ENCODE peak calls at places on chromosomes 7 and 10, in eight cellular contexts. R is colonic mucosa, M is HCT116, U is spleen, L is right lobe of liver, H is psoas muscle, W is WERI-Rb-1, D is sigmoid colon. P is an unnamed sample. For H3K27me3, the result is how much of the 10 kb centered on the place peaks cover.

GRCh38 chr7:76009672-76010600 is 15.5 kb upstream of the TMEM120A start:
- DNase-seq in M (no peak), R (no peak), L (no peak), W (no peak), H (no peak), U (no peak), D (peak), P (no peak)

GRCh38 chr10:14604181-14605142 is 170.2 kb downstream of the FAM107B start:
- DNase-seq in L (peak), H (peak), U (peak), D (peak), M (peak), W (peak), R (peak), P (no peak)

GRCh38 chr7:36078816-36079360 is 74.2 kb upstream of the EEPD1 start:
- DNase-seq in U (no peak), L (no peak), M (no peak), H (no peak), W (no peak), R (no peak), D (no peak), P (no peak)

GRCh38 chr10:87092861-87093460 is 1.7 kb downstream of the GLUD1 start:
- DNase-seq in M (no peak), W (no peak), U (no peak), R (peak), D (no peak), L (no peak), H (no peak), P (no peak)

GRCh38 chr7:110317699-110318265 is 773.1 kb upstream of the LRRN3 start:
- DNase-seq in D (no peak), L (no peak), H (no peak), M (peak), R (no peak), W (no peak), U (no peak), P (peak)

GRCh38 chr10:122264442-122264841 is 6.7 kb upstream of the BTBD16 start:
- DNase-seq in U (no peak), H (no peak), W (no peak), M (no peak), R (no peak), D (peak), L (no peak), P (no peak)

GRCh38 chr7:94394058-94394398 is 667 bp upstream of the COL1A2 start:
- DNase-seq in W (no peak), D (peak), H (peak), M (no peak), U (no peak), R (no peak), L (no peak), P (peak)

GRCh38 chr7:129168219-129168991 is 20.0 kb upstream of the SMO start:
- DNase-seq in W (no peak), R (no peak), H (no peak), D (no peak), M (no peak), U (no peak), L (no peak), P (no peak)

GRCh38 chr7:131231381-131232220 is 96.1 kb upstream of the MKLN1 start:
- DNase-seq in W (no peak), R (peak), H (no peak), L (no peak), M (no peak), U (peak), D (peak), P (peak)

GRCh38 chr7:146116452-146117219 is at the start of gene CNTNAP2:
- DNase-seq in L (no peak), U (peak), H (no peak), D (no peak), R (no peak), M (no peak), W (peak), P (no peak)

GRCh38 chr10:62027841-62028501 is 126.5 kb downstream of the ARID5B start:
- DNase-seq in R (no peak), D (no peak), U (no peak), H (no peak), M (no peak), L (no peak), W (no peak), P (no peak)

GRCh38 chr7:82945480-82945879 is 217.2 kb downstream of the PCLO start:
- DNase-seq in W (no peak), H (no peak), U (no peak), L (no peak), M (no peak), D (no peak), R (no peak), P (no peak)

GRCh38 chr10:28970231-28970630 is 292.9 kb downstream of the BAMBI start:
- DNase-seq in D (no peak), W (no peak), R (no peak), M (no peak), L (no peak), H (no peak), U (no peak), P (no peak)

GRCh38 chr10:32112055-32112454 is 55.8 kb upstream of the KIF5B start:
- DNase-seq in D (no peak), U (no peak), H (no peak), W (no peak), M (peak), L (no peak), R (no peak), P (peak)

GRCh38 chr10:132942101-132942739 is at the start of gene CFAP46:
- DNase-seq in W (peak), R (no peak), H (peak), U (peak), L (peak), M (peak), D (no peak), P (no peak)

GRCh38 chr10:43194861-43195260 is 56.6 kb downstream of the CSGALNACT2 start:
- DNase-seq in D (no peak), W (no peak), R (no peak), H (peak), U (no peak), L (no peak), M (no peak), P (no peak)

GRCh38 chr7:107506683-107507339 is 37.0 kb downstream of the GPR22 start:
- DNase-seq in U (no peak), D (no peak), W (no peak), R (peak), H (peak), L (peak), M (peak), P (no peak)

GRCh38 chr10:47365561-47365960 is 17.4 kb downstream of the RBP3 start:
- DNase-seq in U (no peak), H (peak), M (no peak), R (no peak), D (no peak), W (no peak), L (no peak), P (no peak)

GRCh38 chr7:92295391-92295790 is 49.6 kb downstream of the ANKIB1 start:
- DNase-seq in R (no peak), W (no peak), H (no peak), L (no peak), M (no peak), U (no peak), D (no peak), P (no peak)

GRCh38 chr7:101121996-101122932 is 4.6 kb upstream of the SERPINE1 start:
- DNase-seq in U (no peak), L (peak), R (peak), D (peak), M (peak), H (peak), W (no peak), P (peak)

GRCh38 chr7:134946260-134946659 is 40.0 kb upstream of the AGBL3 start:
- DNase-seq in D (no peak), R (no peak), U (no peak), H (no peak), W (no peak), L (no peak), M (no peak), P (no peak)

GRCh38 chr10:16984242-16984641 is 145.4 kb downstream of the CUBN start:
- DNase-seq in R (no peak), W (no peak), L (no peak), H (no peak), D (no peak), U (no peak), M (no peak), P (no peak)

GRCh38 chr10:86661161-86662025 is 6.9 kb upstream of the LDB3 start:
- DNase-seq in R (no peak), L (peak), M (no peak), H (peak), U (peak), W (no peak), D (peak), P (no peak)

GRCh38 chr7:66276363-66276762 is 71.2 kb downstream of the TPST1 start:
- DNase-seq in U (no peak), W (no peak), D (no peak), H (no peak), R (no peak), M (no peak), L (no peak), P (no peak)

GRCh38 chr10:9635691-9636090 is 1382.0 kb upstream of the CELF2 start:
- DNase-seq in R (no peak), U (no peak), L (no peak), D (no peak), M (no peak), W (no peak), H (no peak), P (peak)

GRCh38 chr10:24952701-24953349 is 419 bp upstream of the PRTFDC1 start:
- DNase-seq in H (peak), D (peak), U (peak), W (peak), L (peak), M (no peak), R (peak), P (no peak)

GRCh38 chr10:96814264-96814663 is 17.8 kb upstream of the LCOR start:
- DNase-seq in L (no peak), H (no peak), U (no peak), M (peak), D (no peak), R (no peak), W (no peak), P (no peak)

GRCh38 chr10:60517805-60518204 is 128.1 kb upstream of the ANK3 start:
- DNase-seq in W (no peak), U (no peak), D (no peak), L (no peak), R (no peak), H (no peak), M (no peak), P (no peak)

GRCh38 chr7:114085592-114086490 is 167.0 kb upstream of the PPP1R3A start:
- DNase-seq in L (peak), D (peak), H (peak), M (peak), W (peak), U (peak), R (peak), P (peak)

GRCh38 chr7:100726998-100727761 is 6.2 kb upstream of the ZAN start:
- DNase-seq in H (no peak), W (no peak), D (peak), U (no peak), M (no peak), R (no peak), L (no peak), P (no peak)

GRCh38 chr10:62514079-62514693 is 140.0 kb downstream of the ZNF365 start:
- DNase-seq in R (no peak), M (no peak), U (no peak), D (no peak), H (no peak), L (no peak), W (no peak), P (no peak)

GRCh38 chr10:32338262-32338661 is 8.7 kb downstream of the EPC1 start:
- DNase-seq in W (no peak), U (no peak), M (no peak), R (no peak), D (no peak), H (no peak), L (no peak), P (no peak)

GRCh38 chr10:13089345-13089744 is 10.6 kb upstream of the OPTN start:
- DNase-seq in L (no peak), H (no peak), W (no peak), D (no peak), R (no peak), U (no peak), M (no peak), P (no peak)

GRCh38 chr10:13090289-13090688 is 9.7 kb upstream of the OPTN start:
- DNase-seq in R (no peak), W (no peak), H (no peak), U (no peak), M (no peak), L (no peak), D (no peak), P (no peak)

GRCh38 chr10:13086051-13086450 is 13.9 kb upstream of the OPTN start:
- DNase-seq in W (no peak), L (no peak), M (no peak), R (no peak), H (no peak), U (no peak), D (no peak), P (no peak)

GRCh38 chr10:13087986-13088618 is 11.9 kb upstream of the OPTN start:
- DNase-seq in L (no peak), U (no peak), W (no peak), M (peak), H (no peak), D (no peak), R (no peak), P (peak)

GRCh38 chr10:13087601-13087985 is 12.4 kb upstream of the OPTN start:
- DNase-seq in L (no peak), D (no peak), R (no peak), H (no peak), M (no peak), U (no peak), W (no peak), P (no peak)
- H3K4me3 ChIP-seq in L (no peak), D (no peak), R (no peak), H (no peak), M (no peak), U (no peak), W (no peak), P (no peak)

DNA sequence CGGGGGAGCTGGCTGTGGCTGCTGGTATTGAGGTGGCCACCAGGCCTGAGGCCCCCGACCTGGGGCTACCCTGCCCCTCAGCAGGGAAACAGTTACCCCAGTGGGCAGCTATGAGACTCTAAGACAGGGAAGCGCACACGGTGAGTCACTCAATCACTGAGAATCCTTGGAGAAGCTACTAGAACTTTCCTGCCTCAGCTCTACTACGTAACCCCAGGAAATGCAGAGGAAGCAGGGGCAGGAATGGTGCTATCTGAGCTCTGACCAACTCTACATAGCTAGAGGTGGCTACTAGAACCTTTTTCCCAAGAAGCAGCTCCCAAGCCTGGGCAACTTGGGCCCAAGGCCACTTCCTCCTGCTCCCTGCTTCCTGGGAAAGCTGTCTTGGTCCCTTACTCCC is 11.8 kb downstream of the DNAJB12 start:
- DNase-seq in D (no peak), R (no peak), L (no peak), U (no peak), H (no peak), W (no peak), M (no peak), P (no peak)
- TF ChIP-seq CTCF in D (no peak), R (no peak), L (no peak), U (no peak), H (no peak), W (no peak), M (no peak), P (no peak)

DNA sequence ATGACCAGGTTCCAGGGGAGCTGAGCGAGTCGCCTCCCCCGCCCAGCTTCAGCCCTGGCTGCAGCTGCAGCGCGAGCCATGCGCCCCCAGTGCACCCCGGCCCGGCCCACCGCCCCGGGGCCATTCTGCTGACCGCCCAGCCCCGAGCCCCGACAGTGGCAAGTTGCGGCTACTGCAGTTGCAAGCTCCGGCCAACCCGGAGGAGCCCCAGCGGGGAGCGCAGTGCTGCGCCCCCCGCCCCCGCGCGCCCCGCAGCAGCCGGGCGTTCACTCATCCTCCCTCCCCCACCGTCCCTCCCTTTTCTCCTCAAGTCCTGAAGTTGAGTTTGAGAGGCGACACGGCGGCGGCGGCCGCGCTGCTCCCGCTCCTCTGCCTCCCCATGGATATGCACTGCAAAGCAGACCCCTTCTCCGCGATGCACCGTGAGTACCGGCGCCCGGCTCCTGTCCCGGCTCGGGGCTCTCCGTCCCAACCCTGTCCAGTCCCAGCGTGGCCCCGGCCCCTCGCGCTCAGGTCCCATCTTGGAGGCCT is 565 bp downstream of the PAX2 start:
- DNase-seq in H (no peak), W (no peak), U (no peak), L (no peak), D (peak), R (no peak), M (no peak), P (no peak)
- H3K27me3 ChIP-seq in H (under half), W (half or more), U (under half), L (half or more), D (half or more), R (half or more), M (under half), P (half or more)

DNA sequence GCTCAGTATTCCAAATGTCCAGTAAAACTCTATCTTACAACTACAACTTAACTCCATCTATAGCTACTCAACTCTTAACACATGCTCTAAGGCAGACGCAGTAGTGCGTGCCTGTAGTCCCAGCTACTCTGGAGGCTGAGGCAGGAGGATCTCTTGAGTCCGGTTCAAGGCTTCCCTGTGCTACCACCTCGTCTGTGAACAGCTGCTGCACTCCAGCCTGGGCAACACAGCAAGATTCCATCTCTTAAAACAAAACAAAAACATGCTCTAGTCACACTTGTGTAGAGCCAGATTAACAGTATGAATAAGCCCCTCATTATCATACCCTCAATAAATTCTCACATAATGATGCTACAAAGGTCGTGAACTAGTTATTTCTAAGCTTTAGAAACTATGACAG is 3.6 kb downstream of the BAZ1B start:
- DNase-seq in W (no peak), R (no peak), D (no peak), H (no peak), U (peak), L (no peak), M (no peak), P (no peak)
- H3K4me3 ChIP-seq in W (no peak), R (no peak), D (no peak), H (no peak), U (no peak), L (no peak), M (no peak), P (no peak)

GRCh38 chr10:79072994-79073654 is 4.4 kb downstream of the ZMIZ1 start:
- DNase-seq in U (no peak), H (no peak), D (no peak), L (no peak), M (no peak), R (peak), W (no peak), P (no peak)
- TF ChIP-seq CTCF in U (no peak), H (no peak), D (no peak), L (no peak), M (peak), R (no peak), W (no peak), P (peak)